ENCODE peak calls at places on chromosomes 4 and X, in four cellular contexts. One of them, this sample, is unnamed. For H3K27me3 and H3K4me1, the result is how much of the 10 kb centered on the place peaks cover.

GRCh38 chr4:2977116-2978097 is 14.0 kb downstream of the GRK4 start:
- DNase-seq in CD8-positive, alpha-beta T cell: no peak
- DNase-seq in right lobe of liver: no peak
- DNase-seq in suprapubic skin: no peak
- DNase-seq in this sample: no peak

GRCh38 chrX:4547218-4547836 is 833.9 kb upstream of the PRKX start:
- DNase-seq in right lobe of liver: no peak
- DNase-seq in suprapubic skin: no peak
- DNase-seq in CD8-positive, alpha-beta T cell: peak
- DNase-seq in this sample: peak

GRCh38 chrX:124086411-124086810 is 124.9 kb downstream of the STAG2 start:
- DNase-seq in right lobe of liver: no peak
- DNase-seq in suprapubic skin: no peak
- DNase-seq in CD8-positive, alpha-beta T cell: no peak
- DNase-seq in this sample: no peak

GRCh38 chr4:71232846-71233245 is 106.0 kb upstream of the SLC4A4 start:
- DNase-seq in suprapubic skin: no peak
- DNase-seq in CD8-positive, alpha-beta T cell: no peak
- DNase-seq in right lobe of liver: no peak
- DNase-seq in this sample: no peak

GRCh38 chrX:136162827-136163427 is 15.6 kb downstream of the FHL1 start:
- DNase-seq in right lobe of liver: no peak
- DNase-seq in suprapubic skin: no peak
- DNase-seq in CD8-positive, alpha-beta T cell: peak
- DNase-seq in this sample: peak

GRCh38 chrX:71604141-71604540 is 14.2 kb downstream of the CXCR3 start:
- DNase-seq in suprapubic skin: no peak
- DNase-seq in right lobe of liver: no peak
- DNase-seq in CD8-positive, alpha-beta T cell: peak
- DNase-seq in this sample: no peak

GRCh38 chr4:25271866-25272265 is 38.0 kb downstream of the PI4K2B start:
- DNase-seq in CD8-positive, alpha-beta T cell: no peak
- DNase-seq in suprapubic skin: no peak
- DNase-seq in right lobe of liver: no peak
- DNase-seq in this sample: no peak

GRCh38 chr4:15132739-15133138 is 130.5 kb downstream of the CPEB2 start:
- DNase-seq in suprapubic skin: no peak
- DNase-seq in right lobe of liver: no peak
- DNase-seq in CD8-positive, alpha-beta T cell: no peak
- DNase-seq in this sample: peak

GRCh38 chr4:129362685-129363274 is 266.8 kb downstream of the C4orf33 start:
- DNase-seq in right lobe of liver: no peak
- DNase-seq in suprapubic skin: no peak
- DNase-seq in CD8-positive, alpha-beta T cell: no peak
- DNase-seq in this sample: peak

GRCh38 chr4:85762204-85762884 is 287.4 kb downstream of the ARHGAP24 start:
- DNase-seq in CD8-positive, alpha-beta T cell: no peak
- DNase-seq in suprapubic skin: no peak
- DNase-seq in right lobe of liver: no peak
- DNase-seq in this sample: no peak

GRCh38 chr4:56655209-56655626 is 25.9 kb downstream of the HOPX start:
- DNase-seq in right lobe of liver: no peak
- DNase-seq in suprapubic skin: peak
- DNase-seq in CD8-positive, alpha-beta T cell: peak
- DNase-seq in this sample: no peak

GRCh38 chrX:55011294-55011693 is 11.1 kb downstream of the APEX2 start:
- DNase-seq in suprapubic skin: no peak
- DNase-seq in CD8-positive, alpha-beta T cell: no peak
- DNase-seq in right lobe of liver: no peak
- DNase-seq in this sample: peak

GRCh38 chr4:112765317-112765989 is 128.5 kb downstream of the LARP7 start:
- DNase-seq in suprapubic skin: no peak
- DNase-seq in CD8-positive, alpha-beta T cell: no peak
- DNase-seq in right lobe of liver: no peak
- DNase-seq in this sample: peak

GRCh38 chrX:50697691-50698090 is 116.3 kb downstream of the SHROOM4 start:
- DNase-seq in suprapubic skin: no peak
- DNase-seq in CD8-positive, alpha-beta T cell: no peak
- DNase-seq in right lobe of liver: no peak
- DNase-seq in this sample: no peak

GRCh38 chr4:72566573-72566972 is 2.4 kb downstream of the ADAMTS3 start:
- DNase-seq in right lobe of liver: no peak
- DNase-seq in suprapubic skin: no peak
- DNase-seq in CD8-positive, alpha-beta T cell: no peak
- DNase-seq in this sample: no peak

GRCh38 chrX:64206556-64207162 is 1.2 kb upstream of the AMER1 start:
- DNase-seq in suprapubic skin: no peak
- DNase-seq in right lobe of liver: peak
- DNase-seq in CD8-positive, alpha-beta T cell: no peak
- DNase-seq in this sample: no peak

GRCh38 chrX:108468486-108468885 is 28.8 kb downstream of the COL4A5 start:
- DNase-seq in CD8-positive, alpha-beta T cell: no peak
- DNase-seq in right lobe of liver: no peak
- DNase-seq in suprapubic skin: no peak
- DNase-seq in this sample: no peak

DNA sequence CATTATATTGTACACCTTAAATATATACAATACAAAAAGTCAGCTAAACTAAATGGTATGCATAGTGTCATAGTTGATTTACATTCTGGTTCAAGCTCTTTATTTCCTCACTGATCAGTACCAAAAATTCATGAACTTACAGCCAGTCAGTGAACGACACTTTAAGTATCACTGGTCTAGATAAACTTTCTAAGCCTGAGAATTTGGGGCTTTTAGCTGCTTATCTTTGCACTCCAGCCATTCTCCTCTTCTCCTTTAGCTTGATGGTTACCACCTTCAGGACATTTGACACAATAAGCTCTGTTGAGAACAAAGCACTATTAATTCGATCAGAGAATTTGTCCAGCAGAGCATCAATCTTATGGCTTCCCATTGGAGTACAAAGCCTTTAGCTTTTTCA is 83.0 kb upstream of the ALG13 start:
- DNase-seq in suprapubic skin: no peak
- DNase-seq in CD8-positive, alpha-beta T cell: no peak
- DNase-seq in right lobe of liver: no peak
- DNase-seq in this sample: no peak
- H3K27me3 ChIP-seq in suprapubic skin: under half
- H3K27me3 ChIP-seq in CD8-positive, alpha-beta T cell: under half
- H3K27me3 ChIP-seq in right lobe of liver: under half
- H3K27me3 ChIP-seq in this sample: under half

DNA sequence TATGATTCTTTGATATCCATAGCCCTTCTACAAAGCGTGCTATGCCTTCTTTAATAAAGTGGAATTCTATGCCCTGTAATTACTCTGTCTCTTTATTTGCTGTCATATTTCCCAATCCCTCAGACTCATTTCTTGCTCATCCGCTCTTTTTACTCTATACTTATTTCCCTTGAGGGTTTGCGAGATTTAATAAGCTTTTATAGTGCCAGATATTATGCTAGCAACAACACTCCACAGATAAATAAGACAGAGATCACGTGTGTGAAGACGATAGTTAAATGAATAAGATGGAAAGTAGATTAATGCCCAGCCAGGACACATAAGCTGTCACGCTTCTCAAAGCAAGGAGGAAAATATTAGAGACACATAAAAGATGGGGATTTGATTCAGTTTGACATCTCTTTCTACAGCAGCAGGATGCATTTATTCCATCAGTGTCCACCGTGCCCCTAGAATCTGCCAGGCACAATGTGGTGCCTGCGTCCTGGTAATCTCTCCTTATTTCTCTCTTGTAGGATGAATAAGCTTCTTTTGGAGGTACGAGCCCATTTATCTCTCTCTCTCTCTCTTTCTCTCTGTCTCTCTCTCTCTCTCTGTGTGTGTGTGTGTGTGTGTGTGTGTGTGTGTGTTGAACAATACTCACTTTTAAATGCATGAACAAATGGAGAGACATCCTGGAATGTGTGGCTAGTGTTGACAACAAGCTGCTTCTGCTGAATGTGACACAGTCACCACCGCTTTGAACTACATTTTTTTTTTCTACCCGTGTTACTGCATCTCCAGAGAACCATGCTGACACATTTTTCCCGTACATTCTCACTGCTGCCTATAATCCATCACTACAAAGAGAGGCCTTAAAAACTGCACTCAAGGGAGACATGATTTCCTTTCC is 48.2 kb downstream of the TMEM156 start:
- DNase-seq in right lobe of liver: no peak
- DNase-seq in suprapubic skin: no peak
- DNase-seq in CD8-positive, alpha-beta T cell: no peak
- DNase-seq in this sample: no peak
- H3K4me1 ChIP-seq in right lobe of liver: under half
- H3K4me1 ChIP-seq in suprapubic skin: under half
- H3K4me1 ChIP-seq in CD8-positive, alpha-beta T cell: under half
- H3K4me1 ChIP-seq in this sample: under half

GRCh38 chr4:66766557-66766956 is 778.7 kb downstream of the CENPC start:
- DNase-seq in right lobe of liver: no peak
- DNase-seq in CD8-positive, alpha-beta T cell: no peak
- DNase-seq in suprapubic skin: no peak
- DNase-seq in this sample: no peak

GRCh38 chr4:66769436-66769835 is 775.9 kb downstream of the CENPC start:
- DNase-seq in right lobe of liver: no peak
- DNase-seq in suprapubic skin: no peak
- DNase-seq in CD8-positive, alpha-beta T cell: no peak
- DNase-seq in this sample: no peak

DNA sequence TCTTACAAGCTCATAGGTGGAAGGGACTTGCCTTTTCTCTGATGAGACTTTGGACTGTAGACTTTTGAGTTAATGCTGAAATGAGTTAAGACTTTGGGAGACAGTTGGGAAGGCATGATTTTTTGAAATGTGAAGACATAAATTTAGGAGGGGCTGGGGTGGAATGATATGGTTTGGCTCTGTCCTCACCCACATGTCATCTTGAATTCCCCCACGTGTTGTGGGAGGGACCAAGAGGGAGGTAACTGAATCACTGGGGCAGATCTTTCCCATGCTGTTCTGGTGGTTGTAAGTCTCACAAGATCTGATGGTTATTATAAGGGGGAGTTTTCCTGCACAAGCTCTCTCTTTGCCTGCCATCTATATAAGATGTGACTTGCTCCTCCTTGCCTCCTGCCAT is 777.9 kb downstream of the CENPC start:
- DNase-seq in suprapubic skin: no peak
- DNase-seq in right lobe of liver: no peak
- DNase-seq in CD8-positive, alpha-beta T cell: no peak
- DNase-seq in this sample: no peak
- H3K27ac ChIP-seq in suprapubic skin: no peak
- H3K27ac ChIP-seq in right lobe of liver: no peak
- H3K27ac ChIP-seq in CD8-positive, alpha-beta T cell: no peak
- H3K27ac ChIP-seq in this sample: no peak

GRCh38 chr4:13543091-13543581 is 1.2 kb downstream of the NKX3-2 start:
- DNase-seq in right lobe of liver: no peak
- DNase-seq in CD8-positive, alpha-beta T cell: no peak
- DNase-seq in suprapubic skin: no peak
- DNase-seq in this sample: no peak
- H3K27me3 ChIP-seq in right lobe of liver: half or more
- H3K27me3 ChIP-seq in CD8-positive, alpha-beta T cell: half or more
- H3K27me3 ChIP-seq in suprapubic skin: half or more
- H3K27me3 ChIP-seq in this sample: under half

DNA sequence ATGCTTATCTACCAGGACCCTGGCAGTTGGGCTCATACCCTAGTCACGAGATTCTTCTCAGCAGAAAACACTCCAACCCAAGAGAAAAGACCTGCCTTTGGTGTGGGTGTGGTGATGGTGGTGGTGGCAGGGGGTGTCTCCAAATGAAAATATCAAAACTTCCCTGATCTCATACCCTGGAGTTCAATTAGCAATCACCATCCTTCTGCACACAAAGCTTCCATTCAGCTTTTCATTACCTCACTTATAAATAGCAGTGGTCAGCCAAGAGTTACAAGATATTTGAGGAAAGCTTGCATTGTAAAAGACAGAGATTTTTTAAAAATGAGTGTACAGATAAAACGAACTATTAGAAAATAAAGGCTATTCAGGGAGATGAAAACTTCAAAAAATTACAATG is 580.8 kb upstream of the MAGEB2 start:
- DNase-seq in CD8-positive, alpha-beta T cell: no peak
- DNase-seq in right lobe of liver: no peak
- DNase-seq in suprapubic skin: no peak
- DNase-seq in this sample: no peak
- H3K4me1 ChIP-seq in CD8-positive, alpha-beta T cell: under half
- H3K4me1 ChIP-seq in right lobe of liver: under half
- H3K4me1 ChIP-seq in suprapubic skin: under half
- H3K4me1 ChIP-seq in this sample: under half

DNA sequence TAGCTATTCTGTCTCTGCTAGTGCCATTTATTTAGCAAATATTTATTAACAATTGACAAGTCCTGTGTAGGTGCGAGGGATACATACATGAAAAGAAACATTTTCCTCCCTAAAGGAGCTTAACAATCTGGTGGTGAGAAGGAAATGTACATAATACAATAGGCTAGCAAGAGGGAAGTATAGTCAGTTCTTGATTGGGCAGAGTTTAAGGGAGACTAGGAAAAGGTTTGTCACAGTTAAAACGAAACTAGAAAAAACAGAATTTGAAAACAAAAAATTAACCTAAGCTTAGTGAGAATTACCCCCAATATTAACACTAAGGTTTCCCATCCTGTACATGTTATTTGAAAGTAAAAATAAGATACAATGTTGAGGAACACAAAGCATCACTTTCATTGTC is 8.6 kb upstream of the MAML3 start:
- DNase-seq in suprapubic skin: no peak
- DNase-seq in right lobe of liver: no peak
- DNase-seq in CD8-positive, alpha-beta T cell: no peak
- DNase-seq in this sample: no peak
- H3K27ac ChIP-seq in suprapubic skin: no peak
- H3K27ac ChIP-seq in right lobe of liver: no peak
- H3K27ac ChIP-seq in CD8-positive, alpha-beta T cell: no peak
- H3K27ac ChIP-seq in this sample: peak